ENCODE peak calls at places on chromosomes 13 and 19, in four cellular contexts. E, W, M and A are unnamed samples.

GRCh38 chr13:113152894-113153809 is 5.3 kb upstream of the PROZ start:
- DNase-seq in E (peak), W (no peak), M (peak), A (no peak)

GRCh38 chr19:51064534-51065220 is at the start of gene KLK13:
- DNase-seq in E (no peak), W (peak), M (peak), A (no peak)

GRCh38 chr19:2475702-2476450 is at the start of gene GADD45B:
- DNase-seq in E (peak), W (peak), M (peak), A (peak)

GRCh38 chr13:99916366-99917103 is 55.0 kb downstream of the ZIC5 start:
- DNase-seq in E (peak), W (peak), M (peak), A (peak)

GRCh38 chr13:26052136-26052736 is 420 bp upstream of the SHISA2 start:
- DNase-seq in E (peak), W (no peak), M (peak), A (no peak)

GRCh38 chr19:38893341-38893771 is 6.1 kb downstream of the SIRT2 start:
- DNase-seq in E (no peak), W (no peak), M (no peak), A (no peak)

GRCh38 chr19:6677924-6678689 is 8.1 kb upstream of the TNFSF14 start:
- DNase-seq in E (peak), W (no peak), M (peak), A (no peak)

GRCh38 chr19:39046037-39046821 is 13.9 kb upstream of the FBXO27 start:
- DNase-seq in E (no peak), W (peak), M (peak), A (no peak)

GRCh38 chr13:113166681-113167080 is 8.2 kb downstream of the PROZ start:
- DNase-seq in E (no peak), W (no peak), M (no peak), A (no peak)

GRCh38 chr13:75347925-75348324 is 134.0 kb downstream of the TBC1D4 start:
- DNase-seq in E (no peak), W (no peak), M (no peak), A (no peak)

GRCh38 chr13:20544186-20544914 is 18.7 kb upstream of the CRYL1 start:
- DNase-seq in E (no peak), W (no peak), M (no peak), A (no peak)

DNA sequence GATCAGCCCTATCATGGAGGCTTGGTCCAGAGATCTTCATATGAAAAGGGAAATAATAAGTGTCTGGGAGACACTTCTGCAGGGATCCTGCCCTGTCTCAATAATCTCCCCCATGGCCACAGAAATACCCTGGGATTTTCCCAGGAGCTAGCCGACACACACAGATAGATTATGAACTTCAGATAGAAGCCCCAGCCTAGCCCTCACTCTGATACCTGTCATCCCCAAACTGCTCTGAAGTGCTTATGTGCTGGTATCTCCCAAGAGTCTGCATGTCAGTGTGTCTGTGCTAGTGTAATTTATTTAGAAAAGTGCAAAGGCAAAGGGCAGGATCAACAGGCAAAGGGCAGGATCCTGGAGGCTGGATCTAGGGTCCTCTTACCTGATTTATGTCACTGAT is 38.7 kb upstream of the ZNF766 start:
- DNase-seq in E (no peak), W (no peak), M (no peak), A (no peak)
- TF ChIP-seq POLR2AphosphoS5 in E (no peak), W (no peak), M (no peak), A (no peak)

GRCh38 chr19:16327911-16328823 is 3.5 kb downstream of the KLF2 start:
- DNase-seq in E (no peak), W (no peak), M (no peak), A (no peak)

GRCh38 chr19:16327501-16327900 is 2.9 kb downstream of the KLF2 start:
- DNase-seq in E (no peak), W (no peak), M (no peak), A (no peak)

GRCh38 chr19:16330368-16330801 is 5.8 kb downstream of the KLF2 start:
- DNase-seq in E (no peak), W (peak), M (no peak), A (peak)

GRCh38 chr19:16327131-16327450 is 2.5 kb downstream of the KLF2 start:
- DNase-seq in E (no peak), W (no peak), M (no peak), A (no peak)

DNA sequence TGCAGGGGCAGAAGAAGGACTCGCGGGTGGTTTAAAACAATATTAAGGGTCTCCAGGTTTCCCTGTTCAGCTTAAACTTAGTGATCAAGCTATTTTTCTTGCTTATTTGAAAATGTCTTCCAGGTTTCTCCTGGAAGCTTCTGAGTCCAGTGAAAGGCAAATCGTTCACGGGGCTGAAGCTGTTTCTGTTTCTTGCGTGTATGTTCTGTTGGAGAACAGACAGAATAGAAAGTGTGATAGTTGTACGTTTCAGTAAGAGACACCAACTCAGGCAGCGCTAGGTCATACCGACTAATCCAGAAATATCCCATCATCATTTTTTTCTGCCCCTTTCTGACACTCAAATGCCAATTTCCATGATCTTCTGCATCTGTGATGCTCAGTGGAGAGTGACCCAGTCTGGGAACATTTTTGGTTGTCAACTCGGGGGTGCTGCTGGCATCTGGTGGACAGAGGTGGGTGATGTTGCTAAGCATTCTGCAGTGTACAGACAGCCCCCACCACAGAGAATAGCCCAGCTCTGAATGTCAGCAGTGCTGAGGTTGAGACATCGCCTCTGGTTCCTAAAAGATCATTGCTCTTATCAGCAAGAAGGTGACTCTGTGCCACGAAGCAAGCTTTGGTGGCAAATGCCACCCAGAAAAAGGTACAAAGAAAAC is 4.3 kb downstream of the KLF2 start:
- DNase-seq in E (no peak), W (no peak), M (no peak), A (no peak)
- TF ChIP-seq CTCF in E (peak), W (no peak), M (peak), A (no peak)

DNA sequence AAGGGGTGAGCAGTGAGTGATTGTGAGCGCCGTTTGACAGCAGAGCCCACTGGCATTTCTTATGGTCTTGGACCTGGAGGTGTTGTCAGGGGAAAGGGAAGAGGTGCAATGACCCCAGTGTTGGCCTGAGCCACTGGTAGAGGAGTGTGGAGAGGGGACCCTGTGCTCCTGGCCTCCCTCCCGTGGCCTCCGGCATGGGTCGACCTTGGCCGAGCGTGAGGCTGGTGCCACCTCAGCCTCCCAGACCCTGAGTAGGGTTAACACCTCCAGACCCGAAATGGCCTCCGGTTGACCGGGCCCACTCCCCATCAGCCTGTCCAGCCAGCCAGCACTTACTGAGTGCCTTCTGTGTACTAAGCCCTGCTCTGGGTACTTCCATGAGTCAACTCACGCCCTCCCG is 6.5 kb downstream of the TRAPPC5 start:
- DNase-seq in E (no peak), W (no peak), M (no peak), A (no peak)
- TF ChIP-seq POLR2AphosphoS5 in E (no peak), W (no peak), M (no peak), A (no peak)

GRCh38 chr13:102945324-102945815 is 99.5 kb downstream of the ERCC5 start:
- DNase-seq in E (no peak), W (no peak), M (no peak), A (no peak)

GRCh38 chr13:102944821-102945220 is 99.0 kb downstream of the ERCC5 start:
- DNase-seq in E (no peak), W (no peak), M (no peak), A (no peak)

GRCh38 chr13:102951808-102952207 is 106.0 kb downstream of the ERCC5 start:
- DNase-seq in E (no peak), W (no peak), M (no peak), A (no peak)

DNA sequence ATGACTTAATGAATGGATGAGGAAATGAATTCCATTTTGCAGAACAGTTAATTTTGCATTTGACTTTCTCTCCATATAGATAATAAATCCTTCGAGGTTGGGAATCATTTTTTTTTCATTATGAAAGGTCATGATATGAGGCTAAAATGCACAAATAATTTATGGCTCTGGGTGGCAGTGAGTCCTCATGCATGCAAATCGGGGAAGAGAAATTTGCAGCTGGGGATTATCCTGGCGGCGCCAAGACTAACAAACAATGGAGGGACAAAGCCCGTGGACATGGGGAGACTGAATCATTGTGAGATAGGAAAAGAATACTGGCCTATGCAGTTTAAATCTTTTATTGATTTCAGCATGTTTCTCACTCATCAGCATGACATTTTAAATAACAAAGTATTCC is 102.2 kb downstream of the ERCC5 start:
- DNase-seq in E (no peak), W (no peak), M (no peak), A (no peak)
- TF ChIP-seq CTCF in E (no peak), W (no peak), M (no peak), A (no peak)

GRCh38 chr19:58338825-58339558 is 12.2 kb downstream of the ZSCAN22 start:
- DNase-seq in E (no peak), W (no peak), M (peak), A (no peak)

GRCh38 chr19:58335630-58336029 is 8.8 kb downstream of the ZSCAN22 start:
- DNase-seq in E (no peak), W (no peak), M (no peak), A (no peak)

GRCh38 chr19:58336216-58336615 is 9.4 kb downstream of the ZSCAN22 start:
- DNase-seq in E (no peak), W (no peak), M (no peak), A (no peak)

GRCh38 chr19:58336820-58337219 is 10.0 kb downstream of the ZSCAN22 start:
- DNase-seq in E (no peak), W (no peak), M (no peak), A (no peak)

DNA sequence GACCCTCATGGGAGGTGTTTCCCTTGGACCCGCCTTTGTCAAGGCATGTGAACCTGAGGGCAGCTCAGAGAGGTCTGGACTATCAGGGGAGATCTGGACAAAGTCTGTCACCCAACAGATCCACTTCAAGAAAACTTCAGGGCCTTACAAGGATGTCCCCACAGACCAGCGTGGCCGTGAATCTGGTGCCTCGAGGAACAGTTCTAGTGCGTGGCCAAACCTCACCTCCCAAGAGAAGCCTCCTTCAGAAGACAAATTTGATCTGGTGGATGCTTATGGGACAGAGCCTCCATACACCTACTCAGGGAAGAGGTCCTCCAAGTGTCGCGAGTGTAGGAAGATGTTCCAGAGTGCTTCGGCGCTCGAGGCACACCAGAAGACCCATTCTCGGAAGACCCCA is 11.5 kb downstream of the ZSCAN22 start:
- DNase-seq in E (no peak), W (no peak), M (no peak), A (no peak)
- TF ChIP-seq POLR2AphosphoS5 in E (no peak), W (no peak), M (no peak), A (no peak)

GRCh38 chr19:4868286-4868834 is 893 bp upstream of the PLIN3 start:
- DNase-seq in E (no peak), W (no peak), M (no peak), A (no peak)

GRCh38 chr19:4871711-4872110 is 4.2 kb upstream of the PLIN3 start:
- DNase-seq in E (no peak), W (no peak), M (no peak), A (no peak)

GRCh38 chr19:4866595-4867424 is 657 bp downstream of the PLIN3 start:
- DNase-seq in E (peak), W (no peak), M (peak), A (no peak)

GRCh38 chr19:4867534-4868285 is at the start of gene PLIN3:
- DNase-seq in E (peak), W (peak), M (peak), A (peak)

DNA sequence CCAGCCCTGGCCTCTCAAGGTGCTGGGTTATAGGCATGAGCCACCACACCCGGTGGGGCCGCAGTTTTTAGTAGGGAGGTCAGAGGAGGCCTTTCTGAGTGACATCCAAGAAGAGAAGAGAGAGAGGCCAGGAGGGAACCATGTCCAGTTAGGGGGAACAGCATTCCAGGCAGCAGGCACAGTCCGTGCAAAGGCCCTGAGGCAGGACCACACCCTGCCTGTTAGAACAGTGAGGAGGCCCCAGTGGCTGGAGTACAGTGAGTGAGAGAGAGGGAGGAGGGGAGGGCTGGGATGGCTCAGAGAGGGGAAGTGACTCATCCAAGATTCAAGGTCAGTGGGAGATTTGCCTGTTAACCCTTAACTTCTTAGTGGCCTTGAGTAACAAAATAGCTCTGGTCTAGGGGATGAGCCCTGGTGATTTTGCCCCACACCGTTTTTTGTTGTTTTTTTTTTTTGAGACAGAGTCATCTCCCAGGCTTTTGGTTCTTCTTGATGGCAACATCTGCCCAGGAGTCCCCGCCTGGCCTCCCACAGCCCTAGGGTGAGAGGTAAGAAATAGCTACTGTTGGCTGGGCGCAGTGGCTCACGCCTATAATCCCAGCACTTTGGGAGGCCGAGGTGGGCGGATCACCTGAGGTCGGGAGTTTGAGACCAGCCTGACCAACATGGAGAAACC is 2.7 kb upstream of the PLIN3 start:
- DNase-seq in E (no peak), W (peak), M (peak), A (peak)
- TF ChIP-seq CTCF in E (no peak), W (no peak), M (no peak), A (no peak)

GRCh38 chr19:49806613-49806946 is 6.5 kb downstream of the FUZ start:
- DNase-seq in E (no peak), W (no peak), M (no peak), A (no peak)

GRCh38 chr19:49807888-49808675 is 5.0 kb downstream of the FUZ start:
- DNase-seq in E (no peak), W (no peak), M (peak), A (no peak)

GRCh38 chr19:49808762-49809154 is 4.3 kb downstream of the FUZ start:
- DNase-seq in E (peak), W (no peak), M (peak), A (no peak)

GRCh38 chr19:49805822-49806612 is 7.1 kb downstream of the FUZ start:
- DNase-seq in E (no peak), W (no peak), M (no peak), A (no peak)

DNA sequence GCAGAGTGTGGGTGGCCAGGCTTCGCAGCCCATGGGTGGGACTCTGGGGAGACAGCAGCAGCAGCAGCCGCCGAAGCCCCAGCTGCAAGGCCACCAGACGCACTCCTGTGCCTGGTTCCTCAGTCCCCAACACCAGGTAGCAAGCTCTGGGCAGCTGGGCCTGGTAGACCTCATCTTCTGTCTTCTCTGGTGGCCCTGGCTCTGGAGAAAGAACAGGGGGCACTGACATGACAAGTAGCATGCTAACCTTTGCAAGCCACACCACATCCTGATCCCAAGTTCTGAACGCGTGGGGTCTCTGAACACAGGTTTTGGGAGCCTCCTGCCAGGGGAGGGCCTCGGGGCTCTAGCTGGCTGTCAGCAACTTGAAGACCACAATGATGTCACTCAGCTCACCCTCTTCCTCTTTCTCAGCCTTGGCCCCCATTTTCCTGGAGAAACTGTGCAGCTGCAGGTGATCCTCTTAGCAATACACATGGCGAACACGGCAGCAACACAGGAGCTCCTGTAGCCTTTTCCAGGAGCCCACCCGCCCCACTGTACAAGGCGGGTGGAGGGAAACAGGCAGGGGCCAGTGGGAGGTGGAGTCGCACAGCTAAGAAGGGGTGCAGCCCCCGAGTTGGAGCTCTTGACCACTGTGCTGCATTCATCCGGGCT is 5.8 kb downstream of the FUZ start:
- DNase-seq in E (no peak), W (no peak), M (no peak), A (no peak)
- TF ChIP-seq POLR2AphosphoS5 in E (no peak), W (no peak), M (no peak), A (no peak)

GRCh38 chr19:18424122-18424889 is 5.1 kb downstream of the SSBP4 start:
- DNase-seq in E (no peak), W (no peak), M (peak), A (no peak)

GRCh38 chr19:18426416-18426767 is 7.2 kb downstream of the SSBP4 start:
- DNase-seq in E (no peak), W (no peak), M (no peak), A (no peak)

GRCh38 chr19:18424890-18425514 is 5.8 kb downstream of the SSBP4 start:
- DNase-seq in E (no peak), W (no peak), M (no peak), A (no peak)

GRCh38 chr19:18427080-18427751 is 8.0 kb downstream of the SSBP4 start:
- DNase-seq in E (no peak), W (no peak), M (no peak), A (no peak)

DNA sequence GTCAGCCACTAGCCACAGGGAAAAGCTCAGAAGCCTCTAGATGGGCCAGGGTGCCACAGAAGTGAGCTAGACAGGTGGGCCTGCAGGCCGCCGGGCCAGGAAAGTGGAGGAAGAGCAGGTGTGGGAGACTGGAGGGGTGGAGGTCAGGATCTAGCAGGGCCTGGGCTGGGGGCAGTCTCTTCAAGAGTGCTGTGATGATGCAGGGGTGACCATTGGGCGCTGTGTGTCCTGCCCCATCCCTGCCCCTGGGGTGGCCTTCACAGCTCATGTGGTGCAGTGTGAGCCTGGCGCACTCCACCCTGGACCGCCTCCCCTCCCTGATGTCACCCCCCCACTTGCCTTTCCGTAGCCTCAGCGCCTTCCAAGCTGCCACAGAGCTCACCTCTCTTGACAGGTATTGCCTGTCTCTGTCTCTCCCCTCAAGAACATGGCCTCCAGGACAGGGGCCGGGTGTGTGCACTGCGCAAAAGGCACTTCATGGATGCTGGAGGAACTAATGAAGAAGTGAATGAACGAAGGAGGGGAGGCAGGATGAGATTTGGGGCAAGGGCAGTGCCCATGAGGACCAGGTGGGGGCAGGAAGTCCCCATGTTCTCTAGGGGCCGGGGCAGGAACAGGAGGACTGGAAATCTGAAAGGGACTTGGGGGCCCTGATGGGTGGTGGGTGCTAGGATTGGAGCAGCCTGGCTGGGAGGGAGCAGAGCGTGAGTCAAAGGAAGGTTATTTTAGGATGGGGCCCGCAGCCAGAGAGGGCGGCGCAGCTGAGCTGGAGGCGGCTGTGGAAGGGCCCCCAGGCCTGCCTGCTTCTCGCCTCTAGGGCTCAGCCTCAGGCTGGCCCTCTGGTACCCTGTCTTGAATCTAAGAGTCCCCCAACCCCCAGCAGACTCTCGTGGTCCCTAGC is 6.6 kb downstream of the SSBP4 start:
- DNase-seq in E (no peak), W (no peak), M (peak), A (no peak)
- TF ChIP-seq CTCF in E (no peak), W (no peak), M (peak), A (peak)